ENCODE peak calls at places on chromosomes 5 and 9, in seven cellular contexts. One of them, this sample, is unnamed.

GRCh38 chr9:134381671-134382505 is 55.6 kb downstream of the RXRA start:
- DNase-seq in AG09309: no peak
- DNase-seq in SK-N-SH: peak
- DNase-seq in cardiac fibroblast: no peak
- DNase-seq in left ventricle myocardium inferior: peak
- DNase-seq in Jurkat, Clone E6-1: peak
- DNase-seq in GM23338: no peak
- DNase-seq in this sample: peak

GRCh38 chr5:77620404-77620803 is 18.1 kb downstream of the OTP start:
- DNase-seq in AG09309: no peak
- DNase-seq in SK-N-SH: no peak
- DNase-seq in cardiac fibroblast: no peak
- DNase-seq in left ventricle myocardium inferior: no peak
- DNase-seq in Jurkat, Clone E6-1: no peak
- DNase-seq in GM23338: peak
- DNase-seq in this sample: peak

GRCh38 chr9:114088571-114089170 is 10.4 kb downstream of the KIF12 start:
- DNase-seq in AG09309: no peak
- DNase-seq in SK-N-SH: no peak
- DNase-seq in cardiac fibroblast: no peak
- DNase-seq in left ventricle myocardium inferior: no peak
- DNase-seq in Jurkat, Clone E6-1: no peak
- DNase-seq in GM23338: no peak
- DNase-seq in this sample: no peak

GRCh38 chr5:177085985-177086917 is at the start of gene FGFR4:
- DNase-seq in AG09309: no peak
- DNase-seq in SK-N-SH: peak
- DNase-seq in cardiac fibroblast: peak
- DNase-seq in left ventricle myocardium inferior: peak
- DNase-seq in Jurkat, Clone E6-1: peak
- DNase-seq in GM23338: peak
- DNase-seq in this sample: peak

GRCh38 chr5:151463137-151464029 is 16.0 kb downstream of the SLC36A1 start:
- DNase-seq in AG09309: no peak
- DNase-seq in SK-N-SH: no peak
- DNase-seq in cardiac fibroblast: no peak
- DNase-seq in left ventricle myocardium inferior: no peak
- DNase-seq in Jurkat, Clone E6-1: peak
- DNase-seq in GM23338: peak
- DNase-seq in this sample: peak

GRCh38 chr9:120531683-120532300 is 48.2 kb downstream of the CDK5RAP2 start:
- DNase-seq in AG09309: no peak
- DNase-seq in SK-N-SH: peak
- DNase-seq in cardiac fibroblast: peak
- DNase-seq in left ventricle myocardium inferior: no peak
- DNase-seq in Jurkat, Clone E6-1: peak
- DNase-seq in GM23338: peak
- DNase-seq in this sample: peak

GRCh38 chr5:43482490-43483064 is 1.1 kb downstream of the TMEM267 start:
- DNase-seq in AG09309: no peak
- DNase-seq in SK-N-SH: peak
- DNase-seq in cardiac fibroblast: peak
- DNase-seq in left ventricle myocardium inferior: no peak
- DNase-seq in Jurkat, Clone E6-1: no peak
- DNase-seq in GM23338: peak
- DNase-seq in this sample: peak

GRCh38 chr5:177520906-177521513 is 4.2 kb upstream of the DDX41 start:
- DNase-seq in AG09309: no peak
- DNase-seq in SK-N-SH: no peak
- DNase-seq in cardiac fibroblast: no peak
- DNase-seq in left ventricle myocardium inferior: no peak
- DNase-seq in Jurkat, Clone E6-1: no peak
- DNase-seq in GM23338: no peak
- DNase-seq in this sample: no peak

GRCh38 chr5:43627028-43627427 is 24.0 kb downstream of the NNT start:
- DNase-seq in AG09309: no peak
- DNase-seq in SK-N-SH: peak
- DNase-seq in cardiac fibroblast: peak
- DNase-seq in left ventricle myocardium inferior: no peak
- DNase-seq in Jurkat, Clone E6-1: peak
- DNase-seq in GM23338: peak
- DNase-seq in this sample: peak

GRCh38 chr9:127854169-127854833 is at the start of gene ENG:
- DNase-seq in AG09309: no peak
- DNase-seq in SK-N-SH: peak
- DNase-seq in cardiac fibroblast: peak
- DNase-seq in left ventricle myocardium inferior: peak
- DNase-seq in Jurkat, Clone E6-1: no peak
- DNase-seq in GM23338: peak
- DNase-seq in this sample: no peak

GRCh38 chr9:35426627-35427026 is 63.3 kb upstream of the RUSC2 start:
- DNase-seq in AG09309: no peak
- DNase-seq in SK-N-SH: no peak
- DNase-seq in cardiac fibroblast: no peak
- DNase-seq in left ventricle myocardium inferior: no peak
- DNase-seq in Jurkat, Clone E6-1: no peak
- DNase-seq in GM23338: no peak
- DNase-seq in this sample: no peak

GRCh38 chr9:127927457-127928231 is 2.9 kb downstream of the PIP5KL1 start:
- DNase-seq in AG09309: no peak
- DNase-seq in SK-N-SH: no peak
- DNase-seq in cardiac fibroblast: no peak
- DNase-seq in left ventricle myocardium inferior: no peak
- DNase-seq in Jurkat, Clone E6-1: no peak
- DNase-seq in GM23338: peak
- DNase-seq in this sample: peak

GRCh38 chr5:59040007-59040803 is 457.3 kb downstream of the RAB3C start:
- DNase-seq in AG09309: no peak
- DNase-seq in SK-N-SH: no peak
- DNase-seq in cardiac fibroblast: peak
- DNase-seq in left ventricle myocardium inferior: no peak
- DNase-seq in Jurkat, Clone E6-1: no peak
- DNase-seq in GM23338: peak
- DNase-seq in this sample: no peak

GRCh38 chr5:172710695-172711094 is 60.3 kb downstream of the DUSP1 start:
- DNase-seq in AG09309: no peak
- DNase-seq in SK-N-SH: no peak
- DNase-seq in cardiac fibroblast: no peak
- DNase-seq in left ventricle myocardium inferior: no peak
- DNase-seq in Jurkat, Clone E6-1: no peak
- DNase-seq in GM23338: no peak
- DNase-seq in this sample: no peak

GRCh38 chr9:96293481-96293880 is 8.5 kb downstream of the HSD17B3 start:
- DNase-seq in AG09309: no peak
- DNase-seq in SK-N-SH: no peak
- DNase-seq in cardiac fibroblast: peak
- DNase-seq in left ventricle myocardium inferior: no peak
- DNase-seq in Jurkat, Clone E6-1: no peak
- DNase-seq in GM23338: peak
- DNase-seq in this sample: no peak

GRCh38 chr5:108642170-108642906 is 105.4 kb upstream of the FER start:
- DNase-seq in AG09309: peak
- DNase-seq in SK-N-SH: peak
- DNase-seq in cardiac fibroblast: peak
- DNase-seq in left ventricle myocardium inferior: no peak
- DNase-seq in Jurkat, Clone E6-1: peak
- DNase-seq in GM23338: peak
- DNase-seq in this sample: peak

GRCh38 chr9:130555968-130556367 is 23.4 kb upstream of the FUBP3 start:
- DNase-seq in AG09309: no peak
- DNase-seq in SK-N-SH: no peak
- DNase-seq in cardiac fibroblast: no peak
- DNase-seq in left ventricle myocardium inferior: no peak
- DNase-seq in Jurkat, Clone E6-1: no peak
- DNase-seq in GM23338: no peak
- DNase-seq in this sample: no peak

GRCh38 chr9:134333234-134333873 is 7.1 kb downstream of the RXRA start:
- DNase-seq in AG09309: no peak
- DNase-seq in SK-N-SH: peak
- DNase-seq in cardiac fibroblast: no peak
- DNase-seq in left ventricle myocardium inferior: no peak
- DNase-seq in Jurkat, Clone E6-1: no peak
- DNase-seq in GM23338: no peak
- DNase-seq in this sample: no peak

GRCh38 chr5:107381189-107381856 is 289.4 kb downstream of the EFNA5 start:
- DNase-seq in AG09309: no peak
- DNase-seq in SK-N-SH: no peak
- DNase-seq in cardiac fibroblast: peak
- DNase-seq in left ventricle myocardium inferior: no peak
- DNase-seq in Jurkat, Clone E6-1: no peak
- DNase-seq in GM23338: no peak
- DNase-seq in this sample: no peak

GRCh38 chr9:128683340-128684064 is 5.5 kb upstream of the SET start:
- DNase-seq in AG09309: no peak
- DNase-seq in SK-N-SH: no peak
- DNase-seq in cardiac fibroblast: peak
- DNase-seq in left ventricle myocardium inferior: peak
- DNase-seq in Jurkat, Clone E6-1: no peak
- DNase-seq in GM23338: peak
- DNase-seq in this sample: peak

DNA sequence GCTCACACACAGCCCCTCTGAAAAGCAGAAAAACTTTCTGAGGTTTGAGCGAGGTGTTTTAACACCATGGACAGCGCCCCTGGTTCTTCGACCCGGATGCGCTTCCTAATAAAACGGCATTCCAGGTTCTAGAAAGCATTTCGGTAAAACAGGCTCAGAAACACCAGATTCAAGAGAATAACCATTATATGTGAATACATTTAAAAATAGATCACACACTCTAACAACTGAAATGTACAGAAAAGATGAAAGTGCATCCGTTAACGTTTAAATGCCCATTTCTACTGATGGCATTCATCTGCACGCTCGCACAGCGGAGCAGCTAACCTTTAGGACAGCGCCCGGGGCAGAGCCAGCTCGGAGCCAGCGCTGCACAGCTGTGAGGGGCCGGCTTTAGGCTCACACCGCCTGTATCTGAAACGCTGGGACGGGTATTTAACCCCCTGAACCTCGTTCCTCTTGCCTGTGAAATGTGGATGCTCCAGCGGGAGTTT is 26.3 kb upstream of the TENT4A start:
- DNase-seq in AG09309: no peak
- DNase-seq in SK-N-SH: no peak
- DNase-seq in cardiac fibroblast: peak
- DNase-seq in left ventricle myocardium inferior: no peak
- DNase-seq in Jurkat, Clone E6-1: no peak
- DNase-seq in GM23338: peak
- DNase-seq in this sample: no peak
- H3K4me3 ChIP-seq in AG09309: peak
- H3K4me3 ChIP-seq in SK-N-SH: no peak
- H3K4me3 ChIP-seq in cardiac fibroblast: peak
- H3K4me3 ChIP-seq in left ventricle myocardium inferior: peak
- H3K4me3 ChIP-seq in Jurkat, Clone E6-1: no peak
- H3K4me3 ChIP-seq in GM23338: peak
- H3K4me3 ChIP-seq in this sample: no peak

GRCh38 chr9:76255781-76256455 is 138.3 kb downstream of the RFK start:
- DNase-seq in AG09309: peak
- DNase-seq in SK-N-SH: no peak
- DNase-seq in cardiac fibroblast: peak
- DNase-seq in left ventricle myocardium inferior: peak
- DNase-seq in Jurkat, Clone E6-1: no peak
- DNase-seq in GM23338: no peak
- DNase-seq in this sample: no peak
- H3K4me3 ChIP-seq in AG09309: no peak
- H3K4me3 ChIP-seq in SK-N-SH: no peak
- H3K4me3 ChIP-seq in cardiac fibroblast: peak
- H3K4me3 ChIP-seq in left ventricle myocardium inferior: peak
- H3K4me3 ChIP-seq in Jurkat, Clone E6-1: no peak
- H3K4me3 ChIP-seq in GM23338: no peak
- H3K4me3 ChIP-seq in this sample: no peak

GRCh38 chr9:6780690-6781089 is 22.9 kb downstream of the KDM4C start:
- DNase-seq in AG09309: no peak
- DNase-seq in SK-N-SH: no peak
- DNase-seq in cardiac fibroblast: peak
- DNase-seq in left ventricle myocardium inferior: no peak
- DNase-seq in Jurkat, Clone E6-1: no peak
- DNase-seq in GM23338: no peak
- DNase-seq in this sample: no peak

GRCh38 chr9:6781476-6781875 is 23.7 kb downstream of the KDM4C start:
- DNase-seq in AG09309: no peak
- DNase-seq in SK-N-SH: no peak
- DNase-seq in cardiac fibroblast: no peak
- DNase-seq in left ventricle myocardium inferior: no peak
- DNase-seq in Jurkat, Clone E6-1: no peak
- DNase-seq in GM23338: no peak
- DNase-seq in this sample: no peak

GRCh38 chr9:6782981-6783380 is 25.2 kb downstream of the KDM4C start:
- DNase-seq in AG09309: no peak
- DNase-seq in SK-N-SH: no peak
- DNase-seq in cardiac fibroblast: no peak
- DNase-seq in left ventricle myocardium inferior: no peak
- DNase-seq in Jurkat, Clone E6-1: peak
- DNase-seq in GM23338: no peak
- DNase-seq in this sample: no peak

GRCh38 chr9:6783753-6784152 is 26.0 kb downstream of the KDM4C start:
- DNase-seq in AG09309: no peak
- DNase-seq in SK-N-SH: no peak
- DNase-seq in cardiac fibroblast: no peak
- DNase-seq in left ventricle myocardium inferior: no peak
- DNase-seq in Jurkat, Clone E6-1: peak
- DNase-seq in GM23338: no peak
- DNase-seq in this sample: no peak

DNA sequence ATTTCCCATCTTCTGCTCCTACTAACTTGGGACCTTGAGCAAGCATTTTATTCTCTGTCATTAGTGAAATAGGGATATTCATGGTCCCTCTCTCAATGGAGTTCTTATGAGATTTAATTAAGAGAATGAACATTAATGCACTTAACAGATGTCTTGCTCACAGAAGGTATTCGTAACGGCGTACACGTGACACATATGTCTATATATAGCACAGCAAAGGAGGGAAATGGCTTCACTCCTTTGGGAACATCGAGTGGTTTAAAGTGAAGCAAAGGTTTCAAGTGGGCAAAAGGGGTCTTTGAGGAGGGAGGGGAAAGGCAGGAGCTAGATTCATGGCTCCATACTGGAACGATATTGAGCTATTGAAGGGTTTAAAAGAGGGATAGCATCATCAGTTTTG is 24.6 kb downstream of the KDM4C start:
- DNase-seq in AG09309: no peak
- DNase-seq in SK-N-SH: no peak
- DNase-seq in cardiac fibroblast: no peak
- DNase-seq in left ventricle myocardium inferior: no peak
- DNase-seq in Jurkat, Clone E6-1: no peak
- DNase-seq in GM23338: no peak
- DNase-seq in this sample: no peak
- H3K4me3 ChIP-seq in AG09309: no peak
- H3K4me3 ChIP-seq in SK-N-SH: no peak
- H3K4me3 ChIP-seq in cardiac fibroblast: no peak
- H3K4me3 ChIP-seq in left ventricle myocardium inferior: no peak
- H3K4me3 ChIP-seq in Jurkat, Clone E6-1: no peak
- H3K4me3 ChIP-seq in GM23338: no peak
- H3K4me3 ChIP-seq in this sample: no peak

GRCh38 chr5:170642066-170642735 is 138.4 kb downstream of the KCNIP1 start:
- DNase-seq in AG09309: no peak
- DNase-seq in SK-N-SH: no peak
- DNase-seq in cardiac fibroblast: no peak
- DNase-seq in left ventricle myocardium inferior: no peak
- DNase-seq in Jurkat, Clone E6-1: no peak
- DNase-seq in GM23338: no peak
- DNase-seq in this sample: no peak
- H3K4me3 ChIP-seq in AG09309: no peak
- H3K4me3 ChIP-seq in SK-N-SH: no peak
- H3K4me3 ChIP-seq in cardiac fibroblast: no peak
- H3K4me3 ChIP-seq in left ventricle myocardium inferior: no peak
- H3K4me3 ChIP-seq in Jurkat, Clone E6-1: no peak
- H3K4me3 ChIP-seq in GM23338: no peak
- H3K4me3 ChIP-seq in this sample: no peak

GRCh38 chr9:111298831-111299603 is 31.0 kb downstream of the OR2K2 start:
- DNase-seq in AG09309: peak
- DNase-seq in SK-N-SH: peak
- DNase-seq in cardiac fibroblast: peak
- DNase-seq in left ventricle myocardium inferior: peak
- DNase-seq in Jurkat, Clone E6-1: peak
- DNase-seq in GM23338: peak
- DNase-seq in this sample: peak
- H3K4me3 ChIP-seq in AG09309: no peak
- H3K4me3 ChIP-seq in SK-N-SH: peak
- H3K4me3 ChIP-seq in cardiac fibroblast: no peak
- H3K4me3 ChIP-seq in left ventricle myocardium inferior: peak
- H3K4me3 ChIP-seq in Jurkat, Clone E6-1: no peak
- H3K4me3 ChIP-seq in GM23338: no peak
- H3K4me3 ChIP-seq in this sample: no peak

This sample was measured in Karpas-422.